ENCODE peak calls at places on chromosomes 13 and 19, in five cellular contexts. J, K, F, T and R are unnamed samples.

GRCh38 chr13:85108356-85108755 is 690.9 kb downstream of the SLITRK6 start:
- DNase-seq in J (no peak), K (no peak), F (no peak), T (no peak), R (no peak)

GRCh38 chr13:36706755-36707154 is 32.9 kb downstream of the SERTM1 start:
- DNase-seq in J (no peak), K (no peak), F (no peak), T (no peak), R (no peak)

GRCh38 chr13:29595380-29596063 is at the start of gene SLC7A1:
- DNase-seq in J (peak; percentile 89), K (peak; percentile 85), F (peak; percentile 70), T (peak; percentile 77), R (peak; percentile 79)

GRCh38 chr13:41599619-41600018 is 142.3 kb downstream of the RGCC start:
- DNase-seq in J (no peak), K (no peak), F (no peak), T (no peak), R (no peak)

GRCh38 chr19:1057185-1057857 is 9.6 kb upstream of the ARHGAP45 start:
- DNase-seq in J (no peak), K (no peak), F (no peak), T (no peak), R (no peak)

GRCh38 chr13:51249767-51250741 is 27.9 kb downstream of the FAM124A start:
- DNase-seq in J (peak; percentile 32), K (no peak), F (no peak), T (no peak), R (no peak)

GRCh38 chr13:98419786-98420559 is 156.9 kb downstream of the STK24 start:
- DNase-seq in J (no peak), K (no peak), F (no peak), T (no peak), R (no peak)

GRCh38 chr13:110396913-110397379 is 89.9 kb downstream of the COL4A2 start:
- DNase-seq in J (no peak), K (peak; percentile 62), F (peak; percentile 92), T (peak; percentile 94), R (peak; percentile 89)

GRCh38 chr13:23380534-23380933 is 53.0 kb downstream of the SACS start:
- DNase-seq in J (no peak), K (no peak), F (no peak), T (no peak), R (no peak)

GRCh38 chr13:78382946-78383542 is 220.3 kb downstream of the POU4F1 start:
- DNase-seq in J (no peak), K (no peak), F (no peak), T (no peak), R (no peak)

GRCh38 chr13:27678306-27679040 is 56.8 kb downstream of the POLR1D start:
- DNase-seq in J (no peak), K (peak; percentile 60), F (no peak), T (no peak), R (no peak)

GRCh38 chr13:33179463-33179862 is 106.1 kb downstream of the STARD13 start:
- DNase-seq in J (no peak), K (no peak), F (no peak), T (no peak), R (no peak)

GRCh38 chr13:97288486-97288900 is 66.4 kb downstream of the MBNL2 start:
- DNase-seq in J (no peak), K (no peak), F (no peak), T (no peak), R (no peak)

GRCh38 chr13:33494596-33495214 is 209.2 kb upstream of the STARD13 start:
- DNase-seq in J (no peak), K (no peak), F (no peak), T (no peak), R (no peak)

GRCh38 chr19:37087110-37087509 is 8.9 kb downstream of the ZNF420 start:
- DNase-seq in J (no peak), K (no peak), F (no peak), T (no peak), R (no peak)

DNA sequence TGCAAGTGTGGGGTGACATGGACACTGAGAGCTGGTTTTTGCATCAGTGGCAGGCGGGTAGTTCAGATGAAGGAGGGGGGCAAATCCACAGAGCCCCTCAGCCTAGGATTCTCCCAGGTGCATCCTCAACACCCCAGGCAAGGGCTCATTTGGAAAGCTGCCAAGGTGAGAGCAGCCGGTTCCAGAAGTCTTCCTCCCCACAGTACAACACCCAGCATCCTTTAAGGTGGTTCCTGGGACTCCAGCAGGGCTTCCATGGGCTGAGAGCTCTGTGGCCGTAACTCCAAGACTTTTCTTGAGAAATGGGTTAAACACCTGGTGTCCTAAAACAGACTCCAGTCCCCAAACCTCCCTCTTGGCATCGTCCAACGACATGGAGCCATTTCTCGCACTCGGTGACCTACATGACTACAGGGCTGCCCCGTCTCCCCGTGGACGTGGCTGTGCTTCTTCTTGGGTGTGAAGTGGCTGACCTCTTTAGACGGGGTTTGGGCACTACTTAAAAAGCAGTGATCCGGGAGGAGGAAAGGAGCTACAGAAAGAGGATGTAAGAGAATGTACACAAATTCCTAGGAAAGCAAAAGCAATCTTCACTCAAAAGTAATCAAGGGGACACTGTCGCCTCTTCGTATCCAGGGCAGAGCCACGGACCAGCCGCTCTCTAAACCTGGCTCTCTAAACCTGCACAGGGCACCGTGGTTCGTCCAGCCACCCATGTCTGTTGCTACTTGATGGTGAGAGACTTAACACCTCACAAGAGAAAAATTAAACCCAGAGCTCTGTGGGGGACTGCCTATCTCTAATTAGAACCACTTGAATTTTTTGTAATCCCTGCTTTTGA is 25.5 kb downstream of the RANBP3 start:
- DNase-seq in J (no peak), K (no peak), F (no peak), T (no peak), R (no peak)
- H3K4me1 ChIP-seq in J (peaks cover 46% of the 10 kb centered on the region), K (peaks cover 100% of the 10 kb centered on the region), F (peaks cover 19% of the 10 kb centered on the region), T (peaks cover 28% of the 10 kb centered on the region), R (peaks cover 45% of the 10 kb centered on the region)

GRCh38 chr19:19502281-19502680 is 13.1 kb downstream of the TSSK6 start:
- DNase-seq in J (no peak), K (no peak), F (no peak), T (no peak), R (no peak)
- TF ChIP-seq POLR2A in J (no peak), K (no peak), F (no peak), T (no peak), R (no peak)

DNA sequence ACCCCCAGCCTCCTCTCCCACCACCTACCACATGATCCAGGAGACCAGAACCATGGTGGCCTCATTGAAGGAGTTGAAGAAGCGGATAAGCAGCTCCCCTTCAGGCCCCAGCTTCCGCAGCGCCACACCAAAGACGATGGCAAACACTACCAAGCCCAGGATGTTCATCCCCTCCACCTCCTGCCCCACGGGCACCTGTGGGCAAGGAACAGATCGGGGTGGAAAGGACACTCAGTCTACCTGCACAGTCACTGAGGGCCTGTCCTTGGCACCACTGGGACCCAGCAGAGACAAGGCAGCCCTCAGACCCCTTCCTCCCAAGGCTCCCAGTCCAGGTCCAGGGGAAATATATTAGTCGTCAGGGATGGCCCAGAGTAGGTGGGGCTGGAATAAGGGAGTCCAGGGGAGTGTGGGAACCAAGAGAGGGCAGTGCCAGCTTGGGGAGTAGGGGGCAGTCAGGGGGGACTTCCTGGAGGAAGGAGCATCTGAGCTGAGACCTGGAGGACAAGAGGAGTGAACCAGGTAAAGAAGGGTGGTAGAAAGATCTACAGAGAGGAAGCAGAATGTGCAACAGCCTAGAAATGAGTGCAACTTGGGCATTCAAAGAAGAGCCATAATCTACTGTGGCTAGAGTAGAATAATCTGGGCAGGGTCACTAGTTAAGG is 5.9 kb downstream of the SLC1A5 start:
- DNase-seq in J (no peak), K (no peak), F (no peak), T (no peak), R (no peak)
- H3K36me3 ChIP-seq in J (peaks cover 86% of the 10 kb centered on the region), K (peaks cover 43% of the 10 kb centered on the region), F (no peaks in the 10 kb centered on the region), T (no peaks in the 10 kb centered on the region), R (no peaks in the 10 kb centered on the region)

GRCh38 chr13:40598599-40598998 is 67.8 kb downstream of the FOXO1 start:
- DNase-seq in J (no peak), K (no peak), F (no peak), T (peak; percentile 51), R (peak; percentile 43)

GRCh38 chr13:40599146-40599545 is 67.3 kb downstream of the FOXO1 start:
- DNase-seq in J (no peak), K (no peak), F (no peak), T (no peak), R (no peak)

GRCh38 chr13:40597735-40598365 is 68.6 kb downstream of the FOXO1 start:
- DNase-seq in J (no peak), K (peak; percentile 45), F (no peak), T (no peak), R (no peak)

GRCh38 chr13:40595693-40596092 is 70.7 kb downstream of the FOXO1 start:
- DNase-seq in J (no peak), K (no peak), F (no peak), T (no peak), R (no peak)

DNA sequence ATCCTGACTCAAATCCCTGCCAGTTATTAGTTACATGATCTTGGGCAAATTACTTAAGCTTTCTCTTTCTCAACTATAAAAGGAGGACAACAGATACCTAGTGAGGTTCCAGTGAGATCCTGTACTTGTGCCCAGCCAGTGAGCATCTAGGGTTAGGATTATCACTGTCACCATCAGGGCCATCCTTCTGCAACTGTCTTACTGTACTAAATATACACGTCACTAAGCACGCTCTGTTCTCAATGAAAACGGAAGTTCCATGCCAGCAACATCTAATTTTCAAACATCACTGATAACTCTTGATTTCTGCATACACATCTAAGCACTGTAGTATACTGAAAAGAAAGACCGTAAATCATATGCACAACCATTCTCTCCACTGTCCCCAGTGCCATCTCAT is 70.0 kb downstream of the FOXO1 start:
- DNase-seq in J (no peak), K (no peak), F (no peak), T (no peak), R (no peak)
- H3K4me1 ChIP-seq in J (no peaks in the 10 kb centered on the region), K (peaks cover 68% of the 10 kb centered on the region), F (peaks cover 23% of the 10 kb centered on the region), T (peaks cover 13% of the 10 kb centered on the region), R (peaks cover 7% of the 10 kb centered on the region)

GRCh38 chr19:45092747-45093678 is at the start of gene PPP1R37:
- DNase-seq in J (peak; percentile 89), K (peak; percentile 95), F (peak; percentile 93), T (peak; percentile 92), R (peak; percentile 97)
- TF ChIP-seq POLR2A in J (peak; percentile 64), K (no peak), F (peak; percentile 8), T (no peak), R (no peak)

GRCh38 chr19:10554760-10555612 is 10.8 kb downstream of the KRI1 start:
- DNase-seq in J (no peak), K (no peak), F (no peak), T (no peak), R (no peak)

GRCh38 chr19:10552596-10553053 is 8.9 kb downstream of the ATG4D start:
- DNase-seq in J (peak; percentile 71), K (no peak), F (no peak), T (no peak), R (peak; percentile 68)

GRCh38 chr19:10553943-10554381 is 10.3 kb downstream of the ATG4D start:
- DNase-seq in J (no peak), K (peak; percentile 29), F (no peak), T (no peak), R (no peak)

GRCh38 chr19:10551698-10552301 is 8.1 kb downstream of the ATG4D start:
- DNase-seq in J (no peak), K (peak; percentile 32), F (no peak), T (no peak), R (no peak)

GRCh38 chr19:10553087-10553667 is 9.5 kb downstream of the ATG4D start:
- DNase-seq in J (no peak), K (no peak), F (no peak), T (no peak), R (no peak)
- H3K36me3 ChIP-seq in J (peaks cover 94% of the 10 kb centered on the region), K (peaks cover 69% of the 10 kb centered on the region), F (no peaks in the 10 kb centered on the region), T (no peaks in the 10 kb centered on the region), R (no peaks in the 10 kb centered on the region)